ENCODE peak calls at places on chromosomes 3 and 15, in nine cellular contexts. One of them, this sample, is unnamed.

GRCh38 chr3:57952651-57953050 is 55.6 kb upstream of the FLNB start:
- DNase-seq in T-helper 1 cell: no peak
- DNase-seq in NCI-H1092: no peak
- DNase-seq in amygdala: no peak
- DNase-seq in natural killer cell: no peak
- DNase-seq in AG10803: no peak
- DNase-seq in aorta: no peak
- DNase-seq in fibroblast of the conjunctiva: no peak
- DNase-seq in left ventricle myocardium inferior: no peak
- DNase-seq in this sample: no peak

GRCh38 chr3:1979961-1980615 is 118.6 kb upstream of the CNTN4 start:
- DNase-seq in fibroblast of the conjunctiva: no peak
- DNase-seq in left ventricle myocardium inferior: no peak
- DNase-seq in aorta: no peak
- DNase-seq in amygdala: no peak
- DNase-seq in AG10803: no peak
- DNase-seq in NCI-H1092: no peak
- DNase-seq in natural killer cell: no peak
- DNase-seq in T-helper 1 cell: no peak
- DNase-seq in this sample: no peak

GRCh38 chr3:171809513-171810277 is 588 bp downstream of the PLD1 start:
- DNase-seq in NCI-H1092: no peak
- DNase-seq in T-helper 1 cell: peak
- DNase-seq in AG10803: peak
- DNase-seq in natural killer cell: peak
- DNase-seq in fibroblast of the conjunctiva: peak
- DNase-seq in left ventricle myocardium inferior: peak
- DNase-seq in amygdala: peak
- DNase-seq in aorta: peak
- DNase-seq in this sample: peak

GRCh38 chr3:197722734-197723133 is 14.0 kb downstream of the RUBCN start:
- DNase-seq in fibroblast of the conjunctiva: no peak
- DNase-seq in left ventricle myocardium inferior: no peak
- DNase-seq in AG10803: no peak
- DNase-seq in NCI-H1092: no peak
- DNase-seq in natural killer cell: no peak
- DNase-seq in amygdala: no peak
- DNase-seq in aorta: no peak
- DNase-seq in T-helper 1 cell: no peak
- DNase-seq in this sample: no peak

GRCh38 chr15:87496109-87496508 is 760.4 kb downstream of the NTRK3 start:
- DNase-seq in NCI-H1092: no peak
- DNase-seq in amygdala: no peak
- DNase-seq in T-helper 1 cell: no peak
- DNase-seq in natural killer cell: no peak
- DNase-seq in aorta: no peak
- DNase-seq in left ventricle myocardium inferior: no peak
- DNase-seq in fibroblast of the conjunctiva: no peak
- DNase-seq in AG10803: no peak
- DNase-seq in this sample: no peak

GRCh38 chr3:98777801-98778220 is 14.7 kb downstream of the ST3GAL6 start:
- DNase-seq in left ventricle myocardium inferior: no peak
- DNase-seq in amygdala: no peak
- DNase-seq in AG10803: peak
- DNase-seq in NCI-H1092: no peak
- DNase-seq in fibroblast of the conjunctiva: peak
- DNase-seq in T-helper 1 cell: no peak
- DNase-seq in natural killer cell: no peak
- DNase-seq in aorta: no peak
- DNase-seq in this sample: no peak

GRCh38 chr3:161222662-161223061 is 1.6 kb downstream of the NMD3 start:
- DNase-seq in fibroblast of the conjunctiva: no peak
- DNase-seq in natural killer cell: no peak
- DNase-seq in aorta: no peak
- DNase-seq in T-helper 1 cell: no peak
- DNase-seq in left ventricle myocardium inferior: no peak
- DNase-seq in AG10803: peak
- DNase-seq in NCI-H1092: no peak
- DNase-seq in amygdala: no peak
- DNase-seq in this sample: no peak

GRCh38 chr3:130384547-130384946 is 39.1 kb downstream of the COL6A5 start:
- DNase-seq in amygdala: no peak
- DNase-seq in aorta: no peak
- DNase-seq in T-helper 1 cell: no peak
- DNase-seq in AG10803: no peak
- DNase-seq in natural killer cell: no peak
- DNase-seq in NCI-H1092: no peak
- DNase-seq in left ventricle myocardium inferior: no peak
- DNase-seq in fibroblast of the conjunctiva: no peak
- DNase-seq in this sample: no peak

GRCh38 chr3:27533718-27534578 is 49.8 kb upstream of the SLC4A7 start:
- DNase-seq in NCI-H1092: no peak
- DNase-seq in natural killer cell: no peak
- DNase-seq in AG10803: peak
- DNase-seq in amygdala: no peak
- DNase-seq in fibroblast of the conjunctiva: peak
- DNase-seq in aorta: peak
- DNase-seq in left ventricle myocardium inferior: peak
- DNase-seq in T-helper 1 cell: no peak
- DNase-seq in this sample: no peak

GRCh38 chr3:128127236-128127635 is 3.6 kb upstream of the RUVBL1 start:
- DNase-seq in left ventricle myocardium inferior: no peak
- DNase-seq in AG10803: no peak
- DNase-seq in amygdala: no peak
- DNase-seq in aorta: no peak
- DNase-seq in fibroblast of the conjunctiva: no peak
- DNase-seq in T-helper 1 cell: no peak
- DNase-seq in NCI-H1092: no peak
- DNase-seq in natural killer cell: no peak
- DNase-seq in this sample: no peak

GRCh38 chr3:62051506-62051905 is 321.8 kb downstream of the FEZF2 start:
- DNase-seq in amygdala: no peak
- DNase-seq in natural killer cell: no peak
- DNase-seq in fibroblast of the conjunctiva: peak
- DNase-seq in T-helper 1 cell: no peak
- DNase-seq in aorta: no peak
- DNase-seq in left ventricle myocardium inferior: no peak
- DNase-seq in NCI-H1092: peak
- DNase-seq in AG10803: peak
- DNase-seq in this sample: no peak

GRCh38 chr3:25097023-25097422 is 331.0 kb upstream of the RARB start:
- DNase-seq in natural killer cell: no peak
- DNase-seq in fibroblast of the conjunctiva: no peak
- DNase-seq in amygdala: no peak
- DNase-seq in AG10803: no peak
- DNase-seq in left ventricle myocardium inferior: no peak
- DNase-seq in aorta: no peak
- DNase-seq in NCI-H1092: no peak
- DNase-seq in T-helper 1 cell: no peak
- DNase-seq in this sample: no peak

This sample was measured in caudate nucleus.